ENCODE peak calls at places on chromosomes 7 and 10, in six cellular contexts. I is fibroblast of lung, B is PC-9, C is cardiac muscle cell, S is SJCRH30, W is pancreas. D is an unnamed sample. For H3K36me3, the result is how much of the 10 kb centered on the place peaks cover.

GRCh38 chr7:34838329-34838728 is 180.3 kb downstream of the NPSR1 start:
- DNase-seq in I (no peak), S (no peak), B (peak), W (no peak), C (no peak), D (no peak)

GRCh38 chr7:159121068-159121467 is 23.6 kb downstream of the VIPR2 start:
- DNase-seq in S (no peak), I (no peak), B (no peak), W (no peak), C (no peak), D (peak)

GRCh38 chr7:156002362-156003001 is 190.2 kb upstream of the SHH start:
- DNase-seq in S (no peak), B (no peak), C (no peak), W (no peak), I (no peak), D (peak)

GRCh38 chr10:70984986-70985719 is 96.8 kb upstream of the PCBD1 start:
- DNase-seq in B (no peak), S (no peak), C (no peak), I (no peak), W (no peak), D (no peak)

GRCh38 chr10:54063514-54063913 is 737.5 kb downstream of the PCDH15 start:
- DNase-seq in B (peak), C (no peak), I (no peak), W (no peak), S (no peak), D (no peak)

GRCh38 chr7:44294325-44295069 is 30.9 kb downstream of the CAMK2B start:
- DNase-seq in B (no peak), W (no peak), I (no peak), S (peak), C (no peak), D (peak)

GRCh38 chr7:151351027-151351426 is 9.4 kb downstream of the NUB1 start:
- DNase-seq in C (no peak), W (no peak), B (no peak), S (peak), I (no peak), D (no peak)

GRCh38 chr7:26653966-26654365 is 210.4 kb downstream of the SKAP2 start:
- DNase-seq in C (no peak), B (peak), I (no peak), S (no peak), W (no peak), D (no peak)

GRCh38 chr10:119651514-119652327 is 541 bp downstream of the BAG3 start:
- DNase-seq in S (peak), C (no peak), B (no peak), I (no peak), W (peak), D (peak)

DNA sequence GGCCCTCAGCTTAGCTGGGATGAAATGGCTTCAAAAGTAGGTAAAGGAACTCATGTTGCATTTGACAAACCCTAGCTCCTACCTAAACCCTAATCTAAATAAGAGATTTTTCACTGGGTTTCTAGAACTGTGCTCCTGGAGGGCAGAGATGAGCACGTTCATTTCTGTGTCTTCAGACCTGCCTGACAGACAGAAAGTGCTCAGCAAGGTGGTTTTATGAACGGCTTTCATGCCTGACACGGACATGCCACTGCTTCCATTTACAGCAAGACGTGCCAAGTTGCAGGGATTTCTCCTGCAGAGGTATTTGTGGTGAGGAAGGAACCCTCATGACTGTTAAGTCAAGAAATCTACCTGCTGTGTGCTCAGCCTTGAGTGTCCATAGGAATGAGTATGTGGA is 83.5 kb upstream of the KMT2C start:
- DNase-seq in I (no peak), W (no peak), B (no peak), S (no peak), C (no peak), D (no peak)
- H3K27ac ChIP-seq in I (no peak), W (no peak), B (no peak), S (no peak), C (no peak), D (no peak)

GRCh38 chr10:561721-562120 is 127.7 kb downstream of the DIP2C start:
- DNase-seq in S (no peak), I (no peak), C (no peak), W (no peak), B (no peak), D (no peak)

GRCh38 chr10:559767-560047 is 129.8 kb downstream of the DIP2C start:
- DNase-seq in S (no peak), I (no peak), B (no peak), W (no peak), C (no peak), D (no peak)

GRCh38 chr10:563827-564226 is 125.6 kb downstream of the DIP2C start:
- DNase-seq in I (no peak), C (no peak), W (no peak), B (no peak), S (no peak), D (no peak)

GRCh38 chr10:560314-560992 is 129.0 kb downstream of the DIP2C start:
- DNase-seq in I (no peak), C (no peak), S (no peak), W (no peak), B (no peak), D (no peak)

DNA sequence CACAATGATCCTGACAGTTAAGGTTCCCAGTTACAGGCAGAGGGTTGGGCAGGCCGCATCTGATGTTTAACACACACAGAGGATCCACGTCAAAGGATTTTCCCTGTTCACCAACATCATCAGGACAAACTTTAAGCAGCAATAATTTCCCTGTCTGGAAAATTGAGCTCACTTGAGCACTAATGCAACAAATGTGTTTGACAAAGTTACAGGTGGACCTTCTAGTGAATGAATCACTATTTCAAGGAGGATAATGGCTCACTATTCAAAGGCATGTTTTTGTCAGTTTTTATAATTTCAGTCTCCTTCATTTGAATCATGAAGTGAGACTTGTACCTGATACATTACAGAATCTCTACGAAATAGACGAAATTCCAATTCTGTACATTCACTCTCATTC is 127.3 kb downstream of the DIP2C start:
- DNase-seq in W (no peak), S (no peak), I (no peak), B (no peak), C (no peak), D (no peak)
- H3K4me3 ChIP-seq in W (no peak), S (no peak), I (no peak), B (no peak), C (no peak), D (no peak)

GRCh38 chr10:91820144-91820543 is 21.9 kb downstream of the TNKS2 start:
- DNase-seq in S (no peak), C (no peak), W (no peak), B (no peak), I (no peak), D (no peak)

GRCh38 chr10:91829268-91829667 is 31.0 kb downstream of the TNKS2 start:
- DNase-seq in S (no peak), B (no peak), C (no peak), I (no peak), W (no peak), D (no peak)

GRCh38 chr10:91824076-91824475 is 25.9 kb downstream of the TNKS2 start:
- DNase-seq in I (no peak), S (no peak), B (no peak), W (no peak), C (no peak), D (no peak)
- H3K36me3 ChIP-seq in I (under half), S (under half), B (under half), W (under half), C (half or more), D (under half)

GRCh38 chr7:5360451-5360850 is 63.2 kb downstream of the TNRC18 start:
- DNase-seq in I (no peak), W (no peak), B (no peak), S (no peak), C (no peak), D (no peak)
- H3K27ac ChIP-seq in I (no peak), W (no peak), B (no peak), S (no peak), C (no peak), D (no peak)